ENCODE peak calls at places on chromosomes 2 and 18, in five cellular contexts. One of them, this sample, is unnamed.

GRCh38 chr2:236343400-236344161 is 79.4 kb upstream of the ASB18 start:
- DNase-seq in prostate gland: peak
- DNase-seq in H1: peak
- DNase-seq in suprapubic skin: peak
- DNase-seq in HCT116: peak
- DNase-seq in this sample: peak

GRCh38 chr2:71510196-71510807 is 56.9 kb downstream of the DYSF start:
- DNase-seq in prostate gland: peak
- DNase-seq in HCT116: peak
- DNase-seq in H1: no peak
- DNase-seq in suprapubic skin: no peak
- DNase-seq in this sample: peak

GRCh38 chr2:26970928-26971627 is 641 bp downstream of the MAPRE3 start:
- DNase-seq in HCT116: no peak
- DNase-seq in suprapubic skin: no peak
- DNase-seq in H1: no peak
- DNase-seq in prostate gland: peak
- DNase-seq in this sample: no peak

GRCh38 chr2:16201876-16202642 is 261.7 kb downstream of the MYCN start:
- DNase-seq in H1: no peak
- DNase-seq in HCT116: no peak
- DNase-seq in suprapubic skin: no peak
- DNase-seq in prostate gland: peak
- DNase-seq in this sample: no peak

GRCh38 chr2:173990970-173991819 is 26.0 kb upstream of the SP3 start:
- DNase-seq in suprapubic skin: peak
- DNase-seq in HCT116: no peak
- DNase-seq in prostate gland: peak
- DNase-seq in H1: no peak
- DNase-seq in this sample: no peak

GRCh38 chr2:120503793-120504571 is 158.0 kb downstream of the INHBB start:
- DNase-seq in suprapubic skin: no peak
- DNase-seq in H1: no peak
- DNase-seq in HCT116: no peak
- DNase-seq in prostate gland: no peak
- DNase-seq in this sample: no peak

GRCh38 chr2:30511122-30512083 is 64.4 kb downstream of the LCLAT1 start:
- DNase-seq in HCT116: peak
- DNase-seq in H1: no peak
- DNase-seq in prostate gland: peak
- DNase-seq in suprapubic skin: no peak
- DNase-seq in this sample: no peak

GRCh38 chr2:167803449-167803988 is 443.9 kb downstream of the STK39 start:
- DNase-seq in H1: no peak
- DNase-seq in suprapubic skin: no peak
- DNase-seq in prostate gland: no peak
- DNase-seq in HCT116: no peak
- DNase-seq in this sample: no peak

GRCh38 chr2:165718811-165719210 is 75.2 kb downstream of the GALNT3 start:
- DNase-seq in suprapubic skin: no peak
- DNase-seq in H1: no peak
- DNase-seq in HCT116: no peak
- DNase-seq in prostate gland: no peak
- DNase-seq in this sample: no peak

GRCh38 chr2:236941106-236941505 is 144.6 kb upstream of the COPS8 start:
- DNase-seq in prostate gland: no peak
- DNase-seq in suprapubic skin: no peak
- DNase-seq in H1: no peak
- DNase-seq in HCT116: no peak
- DNase-seq in this sample: no peak

GRCh38 chr2:235709124-235709813 is 215.4 kb downstream of the AGAP1 start:
- DNase-seq in suprapubic skin: no peak
- DNase-seq in HCT116: peak
- DNase-seq in H1: no peak
- DNase-seq in prostate gland: no peak
- DNase-seq in this sample: no peak

GRCh38 chr2:48088994-48089393 is 182.7 kb upstream of the FBXO11 start:
- DNase-seq in prostate gland: no peak
- DNase-seq in H1: no peak
- DNase-seq in suprapubic skin: no peak
- DNase-seq in HCT116: no peak
- DNase-seq in this sample: no peak

GRCh38 chr2:217823626-217824025 is 179.2 kb downstream of the TNS1 start:
- DNase-seq in HCT116: no peak
- DNase-seq in suprapubic skin: no peak
- DNase-seq in prostate gland: no peak
- DNase-seq in H1: no peak
- DNase-seq in this sample: no peak

GRCh38 chr18:30945769-30946168 is 96.8 kb downstream of the DSC3 start:
- DNase-seq in suprapubic skin: no peak
- DNase-seq in H1: no peak
- DNase-seq in HCT116: no peak
- DNase-seq in prostate gland: no peak
- DNase-seq in this sample: no peak

GRCh38 chr2:221747289-221747972 is 175.3 kb upstream of the EPHA4 start:
- DNase-seq in HCT116: no peak
- DNase-seq in H1: no peak
- DNase-seq in prostate gland: no peak
- DNase-seq in suprapubic skin: no peak
- DNase-seq in this sample: no peak

GRCh38 chr2:107591541-107591940 is 235.2 kb upstream of the RGPD4 start:
- DNase-seq in HCT116: no peak
- DNase-seq in H1: no peak
- DNase-seq in prostate gland: no peak
- DNase-seq in suprapubic skin: no peak
- DNase-seq in this sample: no peak

GRCh38 chr18:24322594-24323136 is 75.0 kb downstream of the OSBPL1A start:
- DNase-seq in suprapubic skin: no peak
- DNase-seq in H1: no peak
- DNase-seq in HCT116: no peak
- DNase-seq in prostate gland: no peak
- DNase-seq in this sample: no peak

GRCh38 chr2:165927774-165928173 is 25.8 kb downstream of the TTC21B start:
- DNase-seq in prostate gland: no peak
- DNase-seq in HCT116: no peak
- DNase-seq in suprapubic skin: no peak
- DNase-seq in H1: no peak
- DNase-seq in this sample: no peak

GRCh38 chr2:27202829-27203228 is 9.0 kb upstream of the ATRAID start:
- DNase-seq in prostate gland: no peak
- DNase-seq in HCT116: no peak
- DNase-seq in suprapubic skin: peak
- DNase-seq in H1: no peak
- DNase-seq in this sample: no peak

GRCh38 chr2:202870431-202871160 is 970 bp downstream of the ICA1L start:
- DNase-seq in HCT116: peak
- DNase-seq in prostate gland: peak
- DNase-seq in H1: peak
- DNase-seq in suprapubic skin: no peak
- DNase-seq in this sample: peak

GRCh38 chr2:213455316-213456008 is 171.2 kb downstream of the SPAG16 start:
- DNase-seq in HCT116: peak
- DNase-seq in H1: no peak
- DNase-seq in prostate gland: no peak
- DNase-seq in suprapubic skin: no peak
- DNase-seq in this sample: no peak

GRCh38 chr2:45123521-45124191 is 114.4 kb upstream of the SIX2 start:
- DNase-seq in prostate gland: no peak
- DNase-seq in suprapubic skin: no peak
- DNase-seq in H1: no peak
- DNase-seq in HCT116: no peak
- DNase-seq in this sample: no peak

GRCh38 chr2:41907716-41908328 is 140.0 kb upstream of the PKDCC start:
- DNase-seq in H1: no peak
- DNase-seq in prostate gland: no peak
- DNase-seq in suprapubic skin: no peak
- DNase-seq in HCT116: no peak
- DNase-seq in this sample: no peak

GRCh38 chr2:10584242-10584753 is 105.5 kb downstream of the NOL10 start:
- DNase-seq in HCT116: no peak
- DNase-seq in prostate gland: no peak
- DNase-seq in suprapubic skin: no peak
- DNase-seq in H1: no peak
- DNase-seq in this sample: no peak

GRCh38 chr2:4903676-4904348 is 788.4 kb upstream of the SOX11 start:
- DNase-seq in HCT116: no peak
- DNase-seq in H1: no peak
- DNase-seq in suprapubic skin: no peak
- DNase-seq in prostate gland: no peak
- DNase-seq in this sample: no peak

GRCh38 chr2:219851801-219852481 is 224.5 kb downstream of the SLC4A3 start:
- DNase-seq in H1: no peak
- DNase-seq in suprapubic skin: no peak
- DNase-seq in HCT116: no peak
- DNase-seq in prostate gland: no peak
- DNase-seq in this sample: no peak

GRCh38 chr2:39640107-39640506 is 25.6 kb upstream of the TMEM178A start:
- DNase-seq in H1: no peak
- DNase-seq in HCT116: no peak
- DNase-seq in suprapubic skin: no peak
- DNase-seq in prostate gland: peak
- DNase-seq in this sample: no peak

GRCh38 chr2:159547031-159547430 is 69.3 kb downstream of the BAZ2B start:
- DNase-seq in suprapubic skin: no peak
- DNase-seq in HCT116: no peak
- DNase-seq in H1: no peak
- DNase-seq in prostate gland: no peak
- DNase-seq in this sample: no peak

GRCh38 chr2:72917875-72918660 is 749 bp downstream of the EMX1 start:
- DNase-seq in suprapubic skin: no peak
- DNase-seq in prostate gland: no peak
- DNase-seq in HCT116: no peak
- DNase-seq in H1: no peak
- DNase-seq in this sample: no peak

GRCh38 chr2:232861353-232861752 is 8.7 kb upstream of the SNORC start:
- DNase-seq in suprapubic skin: no peak
- DNase-seq in H1: no peak
- DNase-seq in prostate gland: no peak
- DNase-seq in HCT116: no peak
- DNase-seq in this sample: no peak

GRCh38 chr2:126907671-126908070 is 9.0 kb downstream of the TEX51 start:
- DNase-seq in suprapubic skin: peak
- DNase-seq in H1: no peak
- DNase-seq in HCT116: no peak
- DNase-seq in prostate gland: no peak
- DNase-seq in this sample: no peak

GRCh38 chr2:147846382-147847081 is 1.7 kb downstream of the ACVR2A start:
- DNase-seq in HCT116: no peak
- DNase-seq in H1: no peak
- DNase-seq in prostate gland: peak
- DNase-seq in suprapubic skin: no peak
- DNase-seq in this sample: no peak

GRCh38 chr2:147844691-147845607 is at the start of gene ACVR2A:
- DNase-seq in H1: no peak
- DNase-seq in suprapubic skin: no peak
- DNase-seq in HCT116: no peak
- DNase-seq in prostate gland: peak
- DNase-seq in this sample: peak

GRCh38 chr2:147843421-147843863 is 1.4 kb upstream of the ACVR2A start:
- DNase-seq in H1: no peak
- DNase-seq in prostate gland: no peak
- DNase-seq in suprapubic skin: no peak
- DNase-seq in HCT116: no peak
- DNase-seq in this sample: no peak

GRCh38 chr2:147845608-147846002 is 776 bp downstream of the ACVR2A start:
- DNase-seq in HCT116: no peak
- DNase-seq in H1: no peak
- DNase-seq in suprapubic skin: no peak
- DNase-seq in prostate gland: peak
- DNase-seq in this sample: no peak

GRCh38 chr2:147843864-147844690 is 752 bp upstream of the ACVR2A start:
- DNase-seq in prostate gland: peak
- DNase-seq in HCT116: peak
- DNase-seq in suprapubic skin: peak
- DNase-seq in H1: peak
- DNase-seq in this sample: peak
- TF ChIP-seq POLR2A in prostate gland: peak
- TF ChIP-seq POLR2A in HCT116: no peak
- TF ChIP-seq POLR2A in suprapubic skin: no peak
- TF ChIP-seq POLR2A in H1: peak
- TF ChIP-seq POLR2A in this sample: peak

GRCh38 chr2:103669579-103669978 is 907.7 kb downstream of the TMEM182 start:
- DNase-seq in H1: no peak
- DNase-seq in suprapubic skin: no peak
- DNase-seq in prostate gland: no peak
- DNase-seq in HCT116: no peak
- DNase-seq in this sample: no peak
- TF ChIP-seq POLR2AphosphoS5 in H1: no peak
- TF ChIP-seq POLR2AphosphoS5 in suprapubic skin: no peak
- TF ChIP-seq POLR2AphosphoS5 in prostate gland: no peak
- TF ChIP-seq POLR2AphosphoS5 in HCT116: no peak
- TF ChIP-seq POLR2AphosphoS5 in this sample: no peak

GRCh38 chr2:207334631-207335371 is 169.1 kb upstream of the KLF7 start:
- DNase-seq in H1: peak
- DNase-seq in prostate gland: peak
- DNase-seq in suprapubic skin: no peak
- DNase-seq in HCT116: peak
- DNase-seq in this sample: no peak

GRCh38 chr2:207338610-207339009 is 172.9 kb upstream of the KLF7 start:
- DNase-seq in suprapubic skin: no peak
- DNase-seq in HCT116: no peak
- DNase-seq in prostate gland: no peak
- DNase-seq in H1: no peak
- DNase-seq in this sample: no peak

GRCh38 chr2:207337234-207338219 is 171.8 kb upstream of the KLF7 start:
- DNase-seq in prostate gland: no peak
- DNase-seq in H1: no peak
- DNase-seq in suprapubic skin: no peak
- DNase-seq in HCT116: peak
- DNase-seq in this sample: no peak

GRCh38 chr2:207341114-207341750 is 175.5 kb upstream of the KLF7 start:
- DNase-seq in HCT116: no peak
- DNase-seq in suprapubic skin: no peak
- DNase-seq in prostate gland: no peak
- DNase-seq in H1: no peak
- DNase-seq in this sample: no peak

GRCh38 chr2:207338220-207338607 is 172.5 kb upstream of the KLF7 start:
- DNase-seq in HCT116: no peak
- DNase-seq in prostate gland: no peak
- DNase-seq in H1: no peak
- DNase-seq in suprapubic skin: no peak
- DNase-seq in this sample: no peak
- TF ChIP-seq POLR2A in HCT116: no peak
- TF ChIP-seq POLR2A in prostate gland: no peak
- TF ChIP-seq POLR2A in H1: no peak
- TF ChIP-seq POLR2A in suprapubic skin: no peak
- TF ChIP-seq POLR2A in this sample: no peak

DNA sequence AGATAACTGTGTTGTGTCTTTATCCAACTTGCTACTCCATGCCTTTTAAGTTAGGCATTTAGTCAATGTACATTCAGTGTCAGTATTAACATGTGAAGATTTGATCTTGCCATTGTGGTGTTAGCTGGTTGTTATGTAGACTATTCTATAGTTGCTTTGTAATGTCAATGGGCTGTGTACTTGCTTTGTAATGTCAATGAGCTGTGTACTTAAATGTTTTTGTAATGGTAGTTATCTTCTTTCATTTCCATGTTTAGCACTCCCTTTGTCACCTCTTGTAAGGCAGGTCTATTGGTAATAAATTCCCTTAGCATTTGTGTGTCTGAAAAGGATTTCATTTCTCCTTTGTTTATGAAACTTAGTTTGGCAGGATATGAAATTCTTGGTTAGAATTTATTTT is 53.4 kb downstream of the MC4R start:
- DNase-seq in HCT116: no peak
- DNase-seq in suprapubic skin: no peak
- DNase-seq in H1: no peak
- DNase-seq in prostate gland: no peak
- DNase-seq in this sample: no peak
- TF ChIP-seq POLR2AphosphoS5 in HCT116: no peak
- TF ChIP-seq POLR2AphosphoS5 in suprapubic skin: no peak
- TF ChIP-seq POLR2AphosphoS5 in H1: no peak
- TF ChIP-seq POLR2AphosphoS5 in prostate gland: no peak
- TF ChIP-seq POLR2AphosphoS5 in this sample: no peak